ENCODE peak calls at places on chromosomes 6 and 20, in ten cellular contexts. J, A, C, P, Z, W, E, Y, L and K are unnamed samples.

GRCh38 chr6:3372912-3373554 is 83.8 kb downstream of the SLC22A23 start:
- DNase-seq in J (no peak), A (no peak), C (no peak), P (peak; percentile 75), Z (no peak), W (no peak), E (peak; percentile 48), Y (no peak), L (no peak), K (no peak)

GRCh38 chr6:72238900-72239299 is 352.6 kb downstream of the RIMS1 start:
- DNase-seq in J (no peak), A (no peak), C (no peak), P (no peak), Z (no peak), W (no peak), E (no peak), Y (no peak), L (no peak), K (no peak)

GRCh38 chr6:134720353-134721094 is 229.4 kb downstream of the ALDH8A1 start:
- DNase-seq in J (no peak), A (no peak), C (no peak), P (no peak), Z (no peak), W (no peak), E (no peak), Y (peak; percentile 46), L (no peak), K (no peak)

GRCh38 chr6:19753822-19754221 is 83.3 kb upstream of the ID4 start:
- DNase-seq in J (no peak), A (no peak), C (no peak), P (no peak), Z (no peak), W (no peak), E (no peak), Y (no peak), L (no peak), K (no peak)

GRCh38 chr6:155352812-155353211 is 38.5 kb upstream of the TFB1M start:
- DNase-seq in J (no peak), A (no peak), C (no peak), P (no peak), Z (no peak), W (no peak), E (no peak), Y (no peak), L (no peak), K (no peak)

GRCh38 chr6:132084811-132085509 is 133.8 kb upstream of the CCN2 start:
- DNase-seq in J (no peak), A (no peak), C (no peak), P (no peak), Z (no peak), W (no peak), E (no peak), Y (no peak), L (no peak), K (no peak)

GRCh38 chr20:38109025-38109541 is 56.0 kb downstream of the TGM2 start:
- DNase-seq in J (peak; percentile 46), A (peak; percentile 77), C (no peak), P (peak; percentile 79), Z (no peak), W (no peak), E (peak; percentile 94), Y (peak; percentile 79), L (peak; percentile 87), K (peak; percentile 41)

GRCh38 chr6:1057490-1058135 is 254.3 kb upstream of the FOXQ1 start:
- DNase-seq in J (no peak), A (no peak), C (no peak), P (no peak), Z (no peak), W (no peak), E (no peak), Y (no peak), L (no peak), K (no peak)

GRCh38 chr20:4946585-4947378 is 54.5 kb downstream of the SLC23A2 start:
- DNase-seq in J (no peak), A (no peak), C (no peak), P (peak; percentile 50), Z (no peak), W (no peak), E (no peak), Y (no peak), L (no peak), K (no peak)

GRCh38 chr6:17042422-17043147 is 59.3 kb upstream of the STMND1 start:
- DNase-seq in J (no peak), A (no peak), C (peak; percentile 48), P (no peak), Z (no peak), W (peak; percentile 8), E (no peak), Y (peak; percentile 35), L (no peak), K (no peak)

GRCh38 chr6:148364056-148364844 is 21.6 kb downstream of the SASH1 start:
- DNase-seq in J (no peak), A (peak; percentile 37), C (no peak), P (no peak), Z (no peak), W (no peak), E (no peak), Y (no peak), L (no peak), K (no peak)

DNA sequence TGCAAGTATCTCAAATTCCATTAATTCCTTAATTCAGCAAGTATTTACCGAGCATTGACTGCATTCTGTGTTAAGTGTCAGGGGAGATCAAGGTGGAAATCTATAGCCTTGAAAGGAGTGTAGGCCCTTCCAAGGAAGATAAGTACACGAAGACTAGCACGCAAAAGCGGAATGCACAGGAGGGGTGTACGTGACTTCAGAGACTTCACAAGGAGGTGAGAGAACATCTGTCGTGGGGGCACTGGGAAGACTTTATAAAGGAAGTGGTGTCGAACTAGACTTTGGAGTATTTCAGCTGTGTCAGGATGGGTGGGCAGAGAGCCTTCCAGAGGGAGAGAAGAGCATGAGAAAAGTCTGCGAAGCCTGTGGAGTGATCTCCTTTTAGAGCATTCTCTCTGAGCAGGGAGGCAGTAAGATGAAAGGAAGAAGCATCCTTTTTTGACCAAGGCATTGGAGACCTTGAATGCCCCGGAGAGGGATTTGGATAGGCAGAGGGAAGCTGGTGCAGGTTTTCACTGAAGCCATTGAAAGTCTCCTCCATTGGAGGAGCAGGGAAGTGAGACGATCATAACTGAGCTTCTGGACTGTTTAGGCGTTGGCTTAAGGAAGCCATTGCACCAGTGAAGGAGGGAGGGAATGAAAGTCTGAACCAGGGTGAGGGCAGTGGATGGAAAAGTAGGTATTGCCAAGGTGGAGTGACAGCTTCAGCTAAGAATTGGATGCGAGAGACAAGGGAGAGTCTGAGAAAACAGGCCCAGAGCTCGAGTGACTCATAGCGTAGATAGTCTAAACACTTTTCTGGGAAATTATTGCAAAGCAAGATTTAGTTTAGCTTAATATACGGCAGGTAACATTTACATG is 4.3 kb downstream of the DSP start:
- DNase-seq in J (no peak), A (no peak), C (no peak), P (no peak), Z (no peak), W (no peak), E (no peak), Y (no peak), L (no peak), K (no peak)
- TF ChIP-seq POLR2A in J (no peak), A (no peak), C (no peak), P (no peak), Z (no peak), W (no peak), E (no peak), Y (no peak), L (no peak), K (no peak)

GRCh38 chr6:29976588-29977424 is 34.5 kb downstream of the HLA-A start:
- DNase-seq in J (peak; percentile 84), A (peak; percentile 77), C (peak; percentile 92), P (peak; percentile 91), Z (peak; percentile 76), W (peak; percentile 55), E (peak; percentile 92), Y (peak; percentile 93), L (peak; percentile 90), K (peak; percentile 78)
- TF ChIP-seq POLR2A in J (peak; percentile 51), A (peak; percentile 35), C (no peak), P (peak; percentile 52), Z (no peak), W (peak; percentile 41), E (peak; percentile 62), Y (no peak), L (peak; percentile 43), K (no peak)

GRCh38 chr6:13275435-13275989 is 52.8 kb downstream of the TBC1D7 start:
- DNase-seq in J (no peak), A (no peak), C (no peak), P (no peak), Z (no peak), W (no peak), E (no peak), Y (no peak), L (no peak), K (no peak)

GRCh38 chr6:13274707-13275434 is 53.5 kb downstream of the TBC1D7 start:
- DNase-seq in J (no peak), A (no peak), C (no peak), P (no peak), Z (no peak), W (no peak), E (no peak), Y (no peak), L (no peak), K (no peak)

GRCh38 chr6:13273202-13273930 is 55.0 kb downstream of the TBC1D7 start:
- DNase-seq in J (no peak), A (no peak), C (no peak), P (no peak), Z (peak; percentile 70), W (no peak), E (no peak), Y (no peak), L (no peak), K (no peak)

GRCh38 chr6:13272131-13273046 is 55.9 kb downstream of the TBC1D7 start:
- DNase-seq in J (no peak), A (peak; percentile 32), C (peak; percentile 14), P (peak; percentile 91), Z (peak; percentile 34), W (no peak), E (peak; percentile 81), Y (peak; percentile 59), L (no peak), K (peak; percentile 24)

DNA sequence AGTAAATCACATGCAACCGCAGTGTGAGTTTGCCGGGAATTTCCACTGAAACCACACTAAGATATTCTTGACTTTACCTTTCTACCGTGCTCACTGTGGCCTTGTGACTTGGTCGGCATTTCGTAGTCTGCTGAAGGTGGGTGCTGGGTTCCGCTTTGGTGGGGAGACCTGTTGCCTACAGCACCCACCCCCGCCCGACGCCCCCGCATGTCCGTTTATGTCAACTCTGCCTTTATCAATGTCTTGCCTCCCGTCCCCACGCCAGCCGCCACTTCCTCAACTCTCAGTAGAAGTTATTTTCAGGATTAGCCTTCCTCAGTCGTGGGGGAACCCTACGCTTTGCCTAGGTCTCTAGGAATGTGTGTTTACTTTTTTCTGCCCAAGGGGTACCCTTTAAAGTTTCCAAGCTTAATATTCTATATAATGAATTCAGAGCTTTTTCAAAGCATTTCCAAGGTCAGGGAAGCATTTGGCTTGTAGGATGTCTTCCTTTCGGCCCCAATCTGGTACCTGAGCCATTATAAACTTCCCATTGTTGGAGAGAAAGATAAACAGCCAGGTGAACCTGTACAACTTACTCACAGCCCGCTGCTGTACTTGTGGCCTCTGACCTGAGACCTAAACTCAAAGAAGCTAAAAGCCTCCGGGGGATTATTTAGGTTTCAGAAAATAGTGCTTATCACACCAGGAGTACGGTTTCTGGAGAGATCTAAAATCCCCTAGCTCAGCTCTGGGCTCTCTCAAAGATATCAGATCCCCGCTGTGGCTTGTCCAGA is 54.2 kb downstream of the TBC1D7 start:
- DNase-seq in J (no peak), A (no peak), C (no peak), P (peak; percentile 82), Z (peak; percentile 47), W (no peak), E (no peak), Y (no peak), L (no peak), K (no peak)
- TF ChIP-seq POLR2A in J (no peak), A (no peak), C (no peak), P (no peak), Z (peak; percentile 30), W (no peak), E (no peak), Y (no peak), L (no peak), K (no peak)

GRCh38 chr6:42984001-42984923 is at the start of gene PPP2R5D:
- DNase-seq in J (peak; percentile 96), A (peak; percentile 99), C (peak; percentile 99), P (peak; percentile 99), Z (peak; percentile 98), W (peak; percentile 92), E (peak; percentile 99), Y (peak; percentile 98), L (peak; percentile 98), K (peak; percentile 97)
- TF ChIP-seq POLR2A in J (peak; percentile 42), A (peak; percentile 72), C (peak; percentile 74), P (peak; percentile 61), Z (peak; percentile 90), W (peak; percentile 92), E (peak; percentile 82), Y (no peak), L (peak; percentile 74), K (peak; percentile 28)